ENCODE peak calls at places on chromosome 1, in five cellular contexts. One of them, this sample, is unnamed.

GRCh38 chr1:154534263-154534844 is 24.1 kb downstream of the UBE2Q1 start:
- DNase-seq in endothelial cell of umbilical vein: no peak
- DNase-seq in tibial nerve: no peak
- DNase-seq in BE2C: peak; percentile 60
- DNase-seq in upper lobe of left lung: no peak
- DNase-seq in this sample: no peak

GRCh38 chr1:157274698-157275534 is 136.7 kb upstream of the ETV3 start:
- DNase-seq in BE2C: no peak
- DNase-seq in tibial nerve: no peak
- DNase-seq in endothelial cell of umbilical vein: no peak
- DNase-seq in upper lobe of left lung: no peak
- DNase-seq in this sample: no peak

GRCh38 chr1:24277420-24278169 is 41.6 kb upstream of the GRHL3 start:
- DNase-seq in tibial nerve: no peak
- DNase-seq in BE2C: no peak
- DNase-seq in endothelial cell of umbilical vein: no peak
- DNase-seq in upper lobe of left lung: no peak
- DNase-seq in this sample: no peak

GRCh38 chr1:158496379-158496778 is 24.4 kb downstream of the OR10R2 start:
- DNase-seq in endothelial cell of umbilical vein: peak; percentile 21
- DNase-seq in BE2C: no peak
- DNase-seq in upper lobe of left lung: no peak
- DNase-seq in tibial nerve: no peak
- DNase-seq in this sample: no peak

GRCh38 chr1:86976664-86977063 is 62.2 kb downstream of the HS2ST1 start:
- DNase-seq in tibial nerve: no peak
- DNase-seq in upper lobe of left lung: no peak
- DNase-seq in BE2C: no peak
- DNase-seq in endothelial cell of umbilical vein: no peak
- DNase-seq in this sample: no peak

GRCh38 chr1:210587547-210587946 is 258.8 kb downstream of the HHAT start:
- DNase-seq in BE2C: no peak
- DNase-seq in upper lobe of left lung: peak; percentile 33
- DNase-seq in tibial nerve: no peak
- DNase-seq in endothelial cell of umbilical vein: no peak
- DNase-seq in this sample: no peak

GRCh38 chr1:109312246-109312645 is 5.4 kb upstream of the MYBPHL start:
- DNase-seq in tibial nerve: no peak
- DNase-seq in upper lobe of left lung: no peak
- DNase-seq in endothelial cell of umbilical vein: no peak
- DNase-seq in BE2C: no peak
- DNase-seq in this sample: no peak

GRCh38 chr1:197799271-197799670 is 24.0 kb upstream of the DENND1B start:
- DNase-seq in tibial nerve: no peak
- DNase-seq in endothelial cell of umbilical vein: no peak
- DNase-seq in upper lobe of left lung: peak; percentile 31
- DNase-seq in BE2C: peak; percentile 39
- DNase-seq in this sample: no peak

GRCh38 chr1:211133393-211133840 is 531 bp downstream of the KCNH1 start:
- DNase-seq in upper lobe of left lung: no peak
- DNase-seq in BE2C: peak; percentile 31
- DNase-seq in endothelial cell of umbilical vein: no peak
- DNase-seq in tibial nerve: no peak
- DNase-seq in this sample: no peak

GRCh38 chr1:53541761-53542550 is 82.8 kb downstream of the DMRTB1 start:
- DNase-seq in upper lobe of left lung: no peak
- DNase-seq in endothelial cell of umbilical vein: no peak
- DNase-seq in BE2C: peak; percentile 28
- DNase-seq in tibial nerve: no peak
- DNase-seq in this sample: no peak

GRCh38 chr1:219039018-219039740 is 134.5 kb upstream of the LYPLAL1 start:
- DNase-seq in upper lobe of left lung: no peak
- DNase-seq in endothelial cell of umbilical vein: no peak
- DNase-seq in BE2C: no peak
- DNase-seq in tibial nerve: no peak
- DNase-seq in this sample: no peak

GRCh38 chr1:14267991-14268390 is 330.5 kb upstream of the KAZN start:
- DNase-seq in endothelial cell of umbilical vein: no peak
- DNase-seq in upper lobe of left lung: no peak
- DNase-seq in tibial nerve: no peak
- DNase-seq in BE2C: no peak
- DNase-seq in this sample: no peak

GRCh38 chr1:206102292-206102936 is 14.8 kb downstream of the AVPR1B start:
- DNase-seq in BE2C: no peak
- DNase-seq in upper lobe of left lung: no peak
- DNase-seq in endothelial cell of umbilical vein: peak; percentile 42
- DNase-seq in tibial nerve: no peak
- DNase-seq in this sample: no peak

GRCh38 chr1:12177999-12178441 is 11.2 kb downstream of the TNFRSF1B start:
- DNase-seq in BE2C: peak; percentile 50
- DNase-seq in endothelial cell of umbilical vein: peak; percentile 85
- DNase-seq in tibial nerve: no peak
- DNase-seq in upper lobe of left lung: peak; percentile 84
- DNase-seq in this sample: peak; percentile 87

GRCh38 chr1:110440877-110441276 is 10.1 kb upstream of the PROK1 start:
- DNase-seq in endothelial cell of umbilical vein: no peak
- DNase-seq in upper lobe of left lung: peak; percentile 84
- DNase-seq in tibial nerve: no peak
- DNase-seq in BE2C: no peak
- DNase-seq in this sample: no peak

GRCh38 chr1:156458181-156458503 is 42.4 kb downstream of the MEF2D start:
- DNase-seq in endothelial cell of umbilical vein: no peak
- DNase-seq in tibial nerve: no peak
- DNase-seq in BE2C: no peak
- DNase-seq in upper lobe of left lung: no peak
- DNase-seq in this sample: no peak

GRCh38 chr1:59028052-59028451 is 244.2 kb upstream of the JUN start:
- DNase-seq in BE2C: no peak
- DNase-seq in endothelial cell of umbilical vein: no peak
- DNase-seq in tibial nerve: no peak
- DNase-seq in upper lobe of left lung: no peak
- DNase-seq in this sample: no peak

GRCh38 chr1:77036560-77036959 is 169.3 kb downstream of the ST6GALNAC5 start:
- DNase-seq in tibial nerve: no peak
- DNase-seq in BE2C: no peak
- DNase-seq in upper lobe of left lung: no peak
- DNase-seq in endothelial cell of umbilical vein: peak; percentile 22
- DNase-seq in this sample: no peak

GRCh38 chr1:46300673-46301405 is 2.6 kb downstream of the LRRC41 start:
- DNase-seq in tibial nerve: no peak
- DNase-seq in upper lobe of left lung: no peak
- DNase-seq in endothelial cell of umbilical vein: peak; percentile 59
- DNase-seq in BE2C: no peak
- DNase-seq in this sample: no peak

GRCh38 chr1:169694304-169694703 is 17.1 kb downstream of the SELL start:
- DNase-seq in upper lobe of left lung: no peak
- DNase-seq in tibial nerve: no peak
- DNase-seq in endothelial cell of umbilical vein: peak; percentile 16
- DNase-seq in BE2C: no peak
- DNase-seq in this sample: no peak

GRCh38 chr1:914891-915280 is 8.8 kb upstream of the SAMD11 start:
- DNase-seq in BE2C: no peak
- DNase-seq in upper lobe of left lung: no peak
- DNase-seq in tibial nerve: no peak
- DNase-seq in endothelial cell of umbilical vein: no peak
- DNase-seq in this sample: no peak

GRCh38 chr1:912740-913301 is 10.9 kb upstream of the SAMD11 start:
- DNase-seq in tibial nerve: no peak
- DNase-seq in endothelial cell of umbilical vein: no peak
- DNase-seq in BE2C: peak; percentile 51
- DNase-seq in upper lobe of left lung: no peak
- DNase-seq in this sample: peak; percentile 58

GRCh38 chr1:911875-912739 is 11.6 kb upstream of the SAMD11 start:
- DNase-seq in tibial nerve: peak; percentile 4
- DNase-seq in upper lobe of left lung: peak; percentile 13
- DNase-seq in BE2C: no peak
- DNase-seq in endothelial cell of umbilical vein: no peak
- DNase-seq in this sample: peak; percentile 54

GRCh38 chr1:914253-914890 is 9.4 kb upstream of the SAMD11 start:
- DNase-seq in tibial nerve: no peak
- DNase-seq in BE2C: no peak
- DNase-seq in endothelial cell of umbilical vein: no peak
- DNase-seq in upper lobe of left lung: no peak
- DNase-seq in this sample: no peak

DNA sequence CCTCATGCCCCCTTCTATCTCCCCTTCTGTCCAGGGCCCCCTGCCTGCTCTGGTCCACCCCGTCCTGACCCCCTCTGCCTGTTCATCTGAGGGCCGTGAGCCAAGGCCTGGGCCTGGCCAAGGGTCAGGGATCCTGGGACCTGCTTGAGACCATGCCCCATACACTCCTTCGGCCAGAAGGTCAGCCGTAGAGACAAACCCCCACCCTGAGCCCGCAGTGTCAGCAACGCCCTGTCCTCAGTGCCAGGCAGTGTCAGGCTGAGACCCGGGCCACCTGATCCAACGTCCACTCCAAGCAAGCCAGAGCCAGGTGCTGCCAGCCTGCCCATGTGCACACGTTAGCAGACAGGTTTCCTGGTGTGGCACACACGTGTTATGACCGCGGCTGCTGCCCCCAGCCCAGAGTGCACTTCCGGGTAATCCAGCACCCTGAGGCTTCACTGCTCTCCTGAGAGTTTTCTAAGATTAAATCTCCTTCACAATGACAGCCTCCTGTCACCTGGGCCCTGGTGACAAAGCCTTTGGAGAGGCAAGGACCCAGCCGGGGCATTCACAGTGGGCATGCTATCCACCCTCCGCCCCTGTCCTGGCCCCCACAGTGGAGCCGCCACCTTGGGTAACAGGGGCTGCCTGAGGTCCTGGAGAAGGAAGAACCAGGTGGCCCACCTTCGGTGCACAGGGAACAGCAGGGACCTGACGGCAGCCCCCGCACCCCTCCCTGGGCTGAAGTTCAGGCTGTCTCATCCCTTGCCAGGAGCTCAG is 10.1 kb upstream of the SAMD11 start:
- DNase-seq in tibial nerve: no peak
- DNase-seq in BE2C: no peak
- DNase-seq in endothelial cell of umbilical vein: no peak
- DNase-seq in upper lobe of left lung: no peak
- DNase-seq in this sample: no peak
- H3K27me3 ChIP-seq in tibial nerve: no peaks in the 10 kb centered on the region
- H3K27me3 ChIP-seq in BE2C: no peaks in the 10 kb centered on the region
- H3K27me3 ChIP-seq in endothelial cell of umbilical vein: peaks cover 3% of the 10 kb centered on the region
- H3K27me3 ChIP-seq in upper lobe of left lung: peaks cover 16% of the 10 kb centered on the region
- H3K27me3 ChIP-seq in this sample: no peaks in the 10 kb centered on the region

DNA sequence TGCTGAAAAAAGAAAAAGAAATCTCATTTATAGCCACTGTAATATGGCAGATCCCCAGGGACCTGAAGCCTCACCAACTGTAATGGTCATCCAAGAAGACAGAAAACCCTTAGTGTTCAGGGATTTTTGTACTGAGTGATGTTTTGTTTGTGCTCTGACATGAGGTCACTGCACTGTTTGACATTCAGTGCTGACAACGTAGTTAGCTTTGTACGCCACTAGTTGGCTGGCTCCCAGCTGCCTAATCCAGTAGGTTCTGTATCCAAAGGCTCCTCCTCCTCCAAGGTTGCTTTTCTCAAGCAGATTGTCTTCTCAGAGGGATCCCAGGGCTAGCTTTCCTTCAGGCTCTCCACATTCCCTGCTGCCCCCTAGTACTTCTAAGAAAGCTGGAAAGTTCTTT is 9.5 kb upstream of the YRDC start:
- DNase-seq in endothelial cell of umbilical vein: no peak
- DNase-seq in tibial nerve: no peak
- DNase-seq in BE2C: no peak
- DNase-seq in upper lobe of left lung: no peak
- DNase-seq in this sample: no peak
- TF ChIP-seq CTCF in endothelial cell of umbilical vein: no peak
- TF ChIP-seq CTCF in tibial nerve: no peak
- TF ChIP-seq CTCF in BE2C: no peak
- TF ChIP-seq CTCF in upper lobe of left lung: no peak
- TF ChIP-seq CTCF in this sample: no peak

DNA sequence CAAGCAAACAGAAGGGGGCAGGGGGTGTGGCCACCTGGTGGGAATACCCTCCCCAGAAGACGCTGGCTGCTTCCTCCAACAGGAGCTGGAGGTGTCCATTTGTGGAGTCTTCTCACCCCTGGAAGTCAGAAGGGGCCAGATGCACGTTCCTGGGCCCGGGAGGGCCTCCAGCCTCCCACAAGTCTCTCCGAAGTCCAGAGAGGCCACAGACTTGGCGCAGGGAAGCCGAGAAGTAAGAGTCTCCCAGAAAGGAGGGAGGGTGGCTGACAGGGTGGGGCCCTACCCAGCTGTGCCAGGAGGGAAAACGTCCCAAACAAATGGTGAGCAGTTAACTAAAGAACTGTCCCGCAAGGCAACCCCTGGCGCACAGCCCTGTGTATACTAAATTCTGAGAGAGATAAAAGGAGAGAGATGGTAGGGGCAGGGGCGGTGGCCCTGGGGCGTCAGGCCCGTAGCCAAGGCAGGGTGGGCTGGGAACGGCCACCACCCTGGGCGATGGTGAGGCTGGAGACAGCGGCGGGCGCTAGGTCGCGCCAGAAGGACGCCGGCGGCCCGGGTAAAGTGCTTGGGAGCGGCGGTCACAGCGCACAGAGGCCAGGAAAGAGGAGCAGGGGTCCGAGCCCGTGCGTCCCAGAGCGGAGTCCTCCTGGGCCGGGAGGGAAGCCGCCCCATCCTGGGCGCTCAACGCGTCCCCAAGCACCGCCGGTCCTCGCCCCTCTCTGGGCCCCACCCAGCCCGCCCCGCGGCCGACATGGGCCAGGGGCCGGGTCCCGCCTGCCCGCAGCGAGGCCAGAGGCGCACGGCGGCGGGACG is 1.2 kb downstream of the CHD5 start:
- DNase-seq in tibial nerve: no peak
- DNase-seq in endothelial cell of umbilical vein: no peak
- DNase-seq in upper lobe of left lung: no peak
- DNase-seq in BE2C: no peak
- DNase-seq in this sample: no peak
- H3K27me3 ChIP-seq in tibial nerve: peaks cover 5% of the 10 kb centered on the region
- H3K27me3 ChIP-seq in endothelial cell of umbilical vein: peaks cover 36% of the 10 kb centered on the region
- H3K27me3 ChIP-seq in upper lobe of left lung: peaks cover 35% of the 10 kb centered on the region
- H3K27me3 ChIP-seq in BE2C: peaks cover 29% of the 10 kb centered on the region
- H3K27me3 ChIP-seq in this sample: no peaks in the 10 kb centered on the region

GRCh38 chr1:16621300-16621658 is 7.9 kb upstream of the NBPF1 start:
- DNase-seq in BE2C: no peak
- DNase-seq in tibial nerve: no peak
- DNase-seq in upper lobe of left lung: no peak
- DNase-seq in endothelial cell of umbilical vein: no peak
- DNase-seq in this sample: no peak
- TF ChIP-seq CTCF in BE2C: no peak
- TF ChIP-seq CTCF in tibial nerve: peak; percentile 33
- TF ChIP-seq CTCF in upper lobe of left lung: no peak
- TF ChIP-seq CTCF in endothelial cell of umbilical vein: no peak
- TF ChIP-seq CTCF in this sample: no peak

GRCh38 chr1:18578271-18578670 is 52.4 kb upstream of the PAX7 start:
- DNase-seq in upper lobe of left lung: no peak
- DNase-seq in tibial nerve: no peak
- DNase-seq in BE2C: no peak
- DNase-seq in endothelial cell of umbilical vein: no peak
- DNase-seq in this sample: no peak
- H3K27me3 ChIP-seq in upper lobe of left lung: no peaks in the 10 kb centered on the region
- H3K27me3 ChIP-seq in tibial nerve: no peaks in the 10 kb centered on the region
- H3K27me3 ChIP-seq in BE2C: no peaks in the 10 kb centered on the region
- H3K27me3 ChIP-seq in endothelial cell of umbilical vein: no peaks in the 10 kb centered on the region
- H3K27me3 ChIP-seq in this sample: no peaks in the 10 kb centered on the region

DNA sequence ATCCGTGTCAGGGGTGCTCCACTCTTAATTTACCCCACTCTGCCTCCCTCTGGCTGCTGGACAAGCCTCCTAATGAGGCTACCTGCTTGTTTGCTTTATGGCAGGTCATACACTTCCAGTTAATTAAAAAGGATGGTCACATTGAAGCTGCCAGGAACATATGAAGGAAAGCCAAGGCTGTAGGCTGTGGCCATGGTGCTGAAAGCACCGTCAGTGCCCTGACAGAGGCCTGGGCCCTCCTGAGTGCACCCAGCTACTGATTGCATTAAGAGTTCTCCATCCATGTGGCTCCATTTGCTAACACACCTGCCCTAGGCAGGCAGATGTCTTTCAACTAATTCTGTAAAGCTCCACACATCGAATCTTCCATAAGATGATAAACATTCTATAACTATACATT is 225.0 kb downstream of the SIPA1L2 start:
- DNase-seq in endothelial cell of umbilical vein: no peak
- DNase-seq in tibial nerve: no peak
- DNase-seq in BE2C: no peak
- DNase-seq in upper lobe of left lung: no peak
- DNase-seq in this sample: no peak
- TF ChIP-seq CTCF in endothelial cell of umbilical vein: no peak
- TF ChIP-seq CTCF in tibial nerve: no peak
- TF ChIP-seq CTCF in BE2C: no peak
- TF ChIP-seq CTCF in upper lobe of left lung: no peak
- TF ChIP-seq CTCF in this sample: no peak